ENCODE peak calls at places on chromosomes 16 and 17, in eight cellular contexts. P, C, B, W, H, J, T and S are unnamed samples.
A peak's percentile ranks its signal among the peaks of the same experiment; 100 is the strongest.

GRCh38 chr16:54265558-54266213 is 20.9 kb downstream of the IRX3 start:
- DNase-seq in H (no peak), P (peak; percentile 50), B (no peak), J (no peak), C (no peak), W (no peak), T (no peak), S (no peak)

GRCh38 chr16:24430937-24431760 is 108.2 kb upstream of the RBBP6 start:
- DNase-seq in H (no peak), J (no peak), W (no peak), C (peak; percentile 19), B (no peak), P (no peak), T (no peak), S (no peak)

GRCh38 chr17:34365340-34365739 is 2.3 kb upstream of the CCL1 start:
- DNase-seq in B (no peak), P (no peak), C (no peak), W (no peak), H (no peak), J (no peak), T (no peak), S (no peak)

GRCh38 chr16:64153718-64154117 is 968.1 kb downstream of the CDH11 start:
- DNase-seq in P (no peak), T (no peak), C (no peak), J (no peak), H (no peak), W (no peak), B (peak; percentile 19), S (no peak)

GRCh38 chr16:83164816-83165215 is 538.0 kb downstream of the CDH13 start:
- DNase-seq in P (no peak), C (no peak), T (no peak), J (no peak), H (no peak), B (no peak), W (no peak), S (no peak)

GRCh38 chr16:14365200-14365851 is 264.7 kb downstream of the PARN start:
- DNase-seq in B (peak; percentile 9), P (no peak), C (no peak), T (no peak), H (no peak), W (no peak), J (no peak), S (no peak)

GRCh38 chr17:18115517-18115916 is 7.0 kb downstream of the MYO15A start:
- DNase-seq in B (no peak), W (no peak), P (no peak), J (no peak), T (no peak), H (no peak), C (no peak), S (no peak)

GRCh38 chr17:50257574-50258224 is 16.6 kb upstream of the TMEM92 start:
- DNase-seq in H (no peak), P (peak; percentile 65), J (no peak), B (no peak), T (no peak), C (no peak), W (no peak), S (peak; percentile 86)

GRCh38 chr16:405548-406506 is 4.1 kb downstream of the DECR2 start:
- DNase-seq in W (no peak), J (no peak), T (no peak), C (no peak), P (no peak), B (no peak), H (no peak), S (no peak)

DNA sequence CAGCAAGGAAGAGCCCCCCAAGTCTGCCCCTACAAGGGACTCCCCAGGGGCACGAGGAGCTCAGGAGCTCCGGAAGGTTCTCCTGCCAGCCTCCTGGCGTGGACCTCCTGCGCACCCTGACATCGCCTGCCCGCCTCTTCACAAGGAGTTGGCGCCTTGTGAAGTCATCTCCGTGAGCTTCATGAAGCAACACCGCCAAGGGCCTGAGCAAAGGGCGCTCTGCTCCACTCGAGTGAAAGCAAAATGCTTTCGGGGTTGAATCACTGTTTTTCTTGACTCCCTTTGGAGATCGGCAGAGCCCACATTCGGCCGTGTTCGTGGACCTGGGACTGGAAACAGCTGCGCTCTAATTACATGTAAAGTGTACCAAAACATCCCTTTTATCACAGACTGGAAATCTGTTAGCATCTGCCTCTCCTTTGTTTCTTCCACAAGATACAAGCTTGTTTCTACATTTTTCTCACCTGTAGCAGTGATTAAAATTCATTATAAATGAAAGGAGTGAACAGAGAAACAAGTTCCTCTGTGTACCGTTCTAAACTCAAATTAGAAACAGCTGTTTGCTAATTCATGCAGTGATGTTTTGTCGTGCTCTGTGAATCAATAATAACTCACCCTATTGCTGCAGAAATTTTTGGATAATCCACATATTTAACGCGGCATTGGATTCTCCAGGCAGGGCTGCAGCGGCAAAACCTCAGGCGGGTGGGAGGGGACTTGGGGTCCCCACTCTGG is 203.3 kb downstream of the ZNF423 start:
- DNase-seq in J (peak; percentile 40), H (peak; percentile 39), W (peak; percentile 46), P (peak; percentile 79), T (no peak), C (no peak), B (peak; percentile 80), S (no peak)
- TF ChIP-seq CTCF in J (no peak), H (no peak), W (no peak), P (no peak), T (no peak), C (no peak), B (no peak), S (no peak)

GRCh38 chr17:14203392-14203791 is 33.3 kb downstream of the CDRT15 start:
- DNase-seq in P (no peak), T (no peak), W (no peak), H (no peak), J (no peak), B (no peak), C (no peak), S (peak; percentile 0)
- TF ChIP-seq CTCF in P (no peak), T (peak; percentile 41), W (no peak), H (no peak), J (no peak), B (peak; percentile 37), C (no peak), S (peak; percentile 45)

GRCh38 chr16:86080982-86081381 is 182.0 kb downstream of the IRF8 start:
- DNase-seq in J (no peak), C (no peak), B (no peak), P (peak; percentile 5), T (no peak), W (no peak), H (no peak), S (no peak)
- TF ChIP-seq CTCF in J (no peak), C (no peak), B (no peak), P (no peak), T (no peak), W (no peak), H (no peak), S (no peak)

GRCh38 chr16:4481526-4481925 is 5.3 kb downstream of the HMOX2 start:
- DNase-seq in T (no peak), W (no peak), H (no peak), C (no peak), B (no peak), J (no peak), P (no peak), S (no peak)

GRCh38 chr16:4475880-4476790 is at the start of gene HMOX2:
- DNase-seq in H (peak; percentile 95), T (peak; percentile 91), B (peak; percentile 91), J (peak; percentile 90), P (peak; percentile 96), C (peak; percentile 89), W (peak; percentile 90), S (peak; percentile 97)

GRCh38 chr16:4481965-4482364 is 5.8 kb downstream of the HMOX2 start:
- DNase-seq in B (no peak), W (no peak), T (no peak), H (no peak), P (no peak), C (no peak), J (no peak), S (no peak)

GRCh38 chr16:4474192-4474961 is at the start of gene NMRAL1:
- DNase-seq in W (peak; percentile 87), B (peak; percentile 91), J (peak; percentile 90), P (peak; percentile 95), C (peak; percentile 89), T (no peak), H (peak; percentile 93), S (peak; percentile 97)

GRCh38 chr16:4477966-4478365 is 1.8 kb downstream of the HMOX2 start:
- DNase-seq in J (no peak), W (peak; percentile 33), P (no peak), H (no peak), C (peak; percentile 74), T (no peak), B (peak; percentile 52), S (no peak)
- TF ChIP-seq CTCF in J (no peak), W (peak; percentile 17), P (no peak), H (no peak), C (no peak), T (no peak), B (peak; percentile 19), S (peak; percentile 33)

DNA sequence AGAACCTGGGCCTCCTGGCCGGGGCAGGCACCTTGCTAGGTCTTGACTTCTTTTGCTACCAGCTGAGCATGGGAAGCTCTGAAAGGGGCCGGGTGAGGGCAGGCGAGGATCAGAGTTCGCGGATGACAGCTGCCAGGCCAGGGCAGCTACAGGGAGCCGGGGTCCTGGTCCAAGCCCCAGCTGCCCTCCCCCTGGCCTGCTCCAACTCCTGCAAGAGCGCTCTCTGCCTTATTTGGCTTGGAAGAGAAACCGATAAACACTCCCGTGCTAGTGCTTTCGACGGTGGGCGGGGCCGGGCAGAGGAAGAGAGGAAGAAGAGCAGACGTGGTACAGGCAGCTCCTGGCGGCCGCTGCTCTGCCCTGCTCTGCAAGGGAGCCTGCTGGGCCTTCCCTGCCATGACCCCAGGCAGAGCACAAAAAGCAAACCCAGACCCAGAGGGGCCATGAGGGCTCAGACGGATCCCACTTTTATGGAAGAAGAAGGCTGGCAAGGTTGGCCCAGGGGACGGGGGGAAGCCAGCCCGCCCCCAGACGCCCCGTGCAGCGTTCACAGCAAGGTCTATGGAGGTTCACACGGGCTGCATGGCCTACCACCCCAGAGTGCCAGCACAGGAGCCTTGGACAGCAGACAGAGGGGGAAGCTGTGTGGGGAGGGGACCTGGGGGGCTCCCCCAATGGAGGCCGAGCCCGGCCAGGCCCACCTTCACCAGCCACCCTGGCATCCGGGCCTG is 25.6 kb downstream of the PIEZO1 start:
- DNase-seq in J (no peak), T (no peak), H (peak; percentile 80), B (peak; percentile 39), C (no peak), P (no peak), W (peak; percentile 38), S (no peak)
- TF ChIP-seq CTCF in J (no peak), T (no peak), H (no peak), B (no peak), C (no peak), P (no peak), W (no peak), S (no peak)

GRCh38 chr16:49739381-49739780 is 116.5 kb downstream of the ZNF423 start:
- DNase-seq in B (no peak), T (no peak), C (no peak), J (no peak), P (no peak), W (no peak), H (no peak), S (no peak)
- TF ChIP-seq CTCF in B (peak; percentile 19), T (no peak), C (no peak), J (no peak), P (no peak), W (no peak), H (no peak), S (no peak)

GRCh38 chr17:19336938-19337711 is 25.4 kb downstream of the B9D1 start:
- DNase-seq in W (no peak), B (no peak), P (no peak), C (no peak), H (no peak), T (no peak), J (no peak), S (no peak)
- TF ChIP-seq CTCF in W (peak; percentile 49), B (peak; percentile 21), P (no peak), C (no peak), H (peak; percentile 13), T (no peak), J (no peak), S (no peak)